ENCODE peak calls at places on chromosomes 16 and 17, in eight cellular contexts. G is RWPE2; N is DND-41; P is NT2/D1; O is GM23248; E is A549; I is tibial artery; S is effector memory CD4-positive, alpha-beta T cell. K is an unnamed sample. For H3K9me3, the result is how much of the 10 kb centered on the place peaks cover.

GRCh38 chr16:19840524-19841110 is 44.0 kb downstream of the GPRC5B start:
- DNase-seq in G (no peak), N (no peak), P (no peak), O (no peak), E (no peak), I (no peak), S (no peak), K (no peak)

GRCh38 chr17:210402-210801 is 29.0 kb upstream of the DOC2B start:
- DNase-seq in G (no peak), N (no peak), P (no peak), O (no peak), E (no peak), I (no peak), S (no peak), K (no peak)

GRCh38 chr17:45705123-45706009 is 78.8 kb upstream of the CRHR1 start:
- DNase-seq in G (peak), N (no peak), P (no peak), O (peak), E (peak), I (no peak), S (no peak), K (no peak)

GRCh38 chr16:20372696-20373095 is 20.2 kb upstream of the UMOD start:
- DNase-seq in G (no peak), N (no peak), P (no peak), O (peak), E (no peak), I (no peak), S (no peak), K (no peak)

GRCh38 chr17:71287246-71287828 is 833.5 kb upstream of the SOX9 start:
- DNase-seq in G (no peak), N (no peak), P (no peak), O (peak), E (no peak), I (no peak), S (no peak), K (peak)

GRCh38 chr16:74605746-74606520 is 981 bp downstream of the GLG1 start:
- DNase-seq in G (no peak), N (no peak), P (no peak), O (peak), E (no peak), I (no peak), S (no peak), K (no peak)

GRCh38 chr16:72560617-72561016 is 388.7 kb upstream of the PMFBP1 start:
- DNase-seq in G (no peak), N (no peak), P (no peak), O (no peak), E (no peak), I (no peak), S (no peak), K (no peak)

GRCh38 chr17:81840826-81841778 is 6.3 kb upstream of the PPP1R27 start:
- DNase-seq in G (peak), N (no peak), P (no peak), O (no peak), E (no peak), I (no peak), S (no peak), K (no peak)

GRCh38 chr16:52561910-52562741 is 15.2 kb upstream of the TOX3 start:
- DNase-seq in G (no peak), N (no peak), P (no peak), O (no peak), E (peak), I (no peak), S (no peak), K (no peak)

GRCh38 chr16:14369734-14370598 is 260.1 kb downstream of the PARN start:
- DNase-seq in G (no peak), N (no peak), P (no peak), O (peak), E (no peak), I (peak), S (no peak), K (no peak)

GRCh38 chr16:28990375-28991040 is 5.7 kb downstream of the LAT start:
- DNase-seq in G (no peak), N (no peak), P (no peak), O (peak), E (no peak), I (no peak), S (peak), K (no peak)

GRCh38 chr17:63335818-63336217 is 110.3 kb downstream of the CYB561 start:
- DNase-seq in G (no peak), N (no peak), P (no peak), O (no peak), E (no peak), I (no peak), S (no peak), K (no peak)

GRCh38 chr16:66696669-66697630 is at the start of gene CMTM4:
- DNase-seq in G (peak), N (peak), P (peak), O (peak), E (peak), I (peak), S (peak), K (peak)

GRCh38 chr17:80146121-80147034 is 550 bp downstream of the EIF4A3 start:
- DNase-seq in G (no peak), N (peak), P (no peak), O (peak), E (peak), I (no peak), S (peak), K (peak)

GRCh38 chr17:47994714-47995113 is 23.8 kb downstream of the CDK5RAP3 start:
- DNase-seq in G (no peak), N (no peak), P (no peak), O (no peak), E (no peak), I (no peak), S (no peak), K (no peak)

GRCh38 chr17:28725660-28726395 is at the start of gene TLCD1:
- DNase-seq in G (peak), N (peak), P (no peak), O (peak), E (peak), I (peak), S (peak), K (peak)

GRCh38 chr17:5203178-5203907 is 11.7 kb upstream of the ZNF594 start:
- DNase-seq in G (no peak), N (no peak), P (no peak), O (peak), E (no peak), I (no peak), S (no peak), K (no peak)

GRCh38 chr16:57701759-57702371 is 7.3 kb downstream of the DRC7 start:
- DNase-seq in G (no peak), N (no peak), P (no peak), O (no peak), E (no peak), I (no peak), S (no peak), K (no peak)

GRCh38 chr17:7215652-7216139 is 3.9 kb downstream of the DLG4 start:
- DNase-seq in G (no peak), N (peak), P (no peak), O (peak), E (no peak), I (no peak), S (no peak), K (peak)

GRCh38 chr17:31408586-31408985 is 17.1 kb downstream of the RAB11FIP4 start:
- DNase-seq in G (no peak), N (no peak), P (no peak), O (no peak), E (no peak), I (no peak), S (no peak), K (no peak)

GRCh38 chr16:78240459-78241222 is 141.2 kb downstream of the WWOX start:
- DNase-seq in G (no peak), N (no peak), P (no peak), O (no peak), E (peak), I (no peak), S (no peak), K (no peak)

GRCh38 chr17:81538651-81539570 is 10.7 kb downstream of the FSCN2 start:
- DNase-seq in G (no peak), N (no peak), P (no peak), O (no peak), E (no peak), I (no peak), S (no peak), K (no peak)

GRCh38 chr16:11561440-11561797 is 25.3 kb downstream of the LITAF start:
- DNase-seq in G (no peak), N (no peak), P (no peak), O (no peak), E (no peak), I (no peak), S (no peak), K (no peak)

GRCh38 chr16:8865145-8865882 is 3.5 kb downstream of the CARHSP1 start:
- DNase-seq in G (no peak), N (no peak), P (no peak), O (no peak), E (no peak), I (no peak), S (no peak), K (no peak)
- H3K4me3 ChIP-seq in G (no peak), N (peak), P (peak), O (no peak), E (no peak), I (no peak), S (no peak), K (no peak)

DNA sequence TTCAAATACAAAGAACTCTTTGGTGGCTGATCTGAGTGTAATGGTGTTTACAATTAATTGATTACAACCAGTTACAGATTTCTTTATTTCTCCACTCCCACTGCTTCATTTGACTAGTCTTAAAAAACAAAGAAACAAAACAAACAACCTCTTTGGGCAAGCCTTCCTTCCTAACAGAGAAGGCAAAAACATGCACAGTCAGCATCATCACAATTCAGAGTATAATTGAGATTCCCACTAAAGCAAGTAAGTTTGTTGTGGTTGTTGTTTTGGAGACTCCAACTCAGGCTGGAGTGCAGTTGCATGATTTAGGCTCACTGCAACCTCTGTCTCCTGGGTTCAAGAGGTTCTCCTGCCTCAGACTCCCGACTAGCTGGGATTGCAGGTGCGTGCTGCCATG is 40.4 kb downstream of the GDPD1 start:
- DNase-seq in G (no peak), N (no peak), P (no peak), O (no peak), E (no peak), I (no peak), S (no peak), K (no peak)
- H3K9me3 ChIP-seq in G (under half), N (under half), P (under half), O (under half), E (under half), I (under half), S (under half), K (under half)

GRCh38 chr17:10768766-10769383 is 35.0 kb downstream of the TMEM238L start:
- DNase-seq in G (no peak), N (no peak), P (no peak), O (peak), E (no peak), I (no peak), S (no peak), K (no peak)

GRCh38 chr17:10762037-10762436 is 32.2 kb upstream of the TMEM220 start:
- DNase-seq in G (no peak), N (no peak), P (no peak), O (no peak), E (no peak), I (no peak), S (no peak), K (no peak)

GRCh38 chr17:10771142-10771541 is 32.8 kb downstream of the TMEM238L start:
- DNase-seq in G (no peak), N (no peak), P (no peak), O (no peak), E (no peak), I (no peak), S (no peak), K (no peak)

GRCh38 chr17:10769840-10770239 is 34.1 kb downstream of the TMEM238L start:
- DNase-seq in G (no peak), N (no peak), P (no peak), O (no peak), E (no peak), I (no peak), S (no peak), K (no peak)

DNA sequence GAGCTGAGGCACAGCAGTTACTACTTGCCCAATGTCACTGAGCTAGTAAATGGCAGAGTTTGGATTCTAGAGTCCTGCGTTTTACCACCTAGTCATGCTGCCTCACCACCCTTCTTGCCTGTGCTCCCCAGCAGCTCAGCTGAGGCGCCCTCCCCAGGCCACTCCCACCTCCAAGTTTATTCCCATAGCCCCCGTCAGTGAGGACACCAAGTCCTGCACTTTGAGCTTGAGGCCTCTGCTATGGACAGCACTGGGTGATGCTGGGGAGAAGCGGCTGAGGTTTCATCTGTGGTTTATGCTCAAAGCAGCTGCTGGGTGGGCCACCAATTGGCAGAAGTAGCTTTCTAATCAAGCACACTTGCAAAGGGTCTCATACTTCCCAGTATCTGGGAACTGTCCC is 36.7 kb downstream of the TMEM238L start:
- DNase-seq in G (no peak), N (no peak), P (no peak), O (no peak), E (no peak), I (no peak), S (no peak), K (no peak)
- H3K4me3 ChIP-seq in G (no peak), N (no peak), P (no peak), O (no peak), E (no peak), I (no peak), S (no peak), K (no peak)

DNA sequence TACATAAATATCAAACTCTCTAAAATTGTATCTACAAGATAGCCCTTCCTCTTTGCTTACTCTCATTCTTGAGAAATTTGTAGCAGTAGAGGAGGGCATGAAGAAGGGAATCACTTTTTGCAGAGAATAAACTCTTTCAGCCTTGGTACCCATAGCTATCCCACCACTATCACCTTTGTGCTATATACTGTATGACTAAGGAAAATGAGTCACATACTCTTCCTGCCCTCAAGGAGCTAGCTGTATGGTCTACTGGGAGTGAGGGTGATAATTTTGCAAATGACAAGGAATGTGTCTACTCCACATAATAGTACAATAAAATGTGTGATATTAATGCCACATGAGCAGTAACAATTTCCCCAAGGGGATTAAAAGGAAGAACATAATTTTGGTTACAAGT is 184.6 kb upstream of the WSB1 start:
- DNase-seq in G (no peak), N (no peak), P (no peak), O (no peak), E (no peak), I (no peak), S (no peak), K (no peak)
- H3K9me3 ChIP-seq in G (under half), N (under half), P (under half), O (under half), E (under half), I (under half), S (under half), K (under half)

GRCh38 chr17:49516190-49516589 is 21.1 kb downstream of the NGFR start:
- DNase-seq in G (no peak), N (no peak), P (no peak), O (peak), E (no peak), I (no peak), S (no peak), K (peak)
- H3K4me3 ChIP-seq in G (no peak), N (no peak), P (no peak), O (no peak), E (no peak), I (no peak), S (no peak), K (no peak)

K was measured in SK-N-SH.